ENCODE peak calls at places on chromosomes 3 and 15, in six cellular contexts. H is HAP-1, U is GM23248, C is DND-41, A is A549, F is mammary epithelial cell. E is an unnamed sample.

GRCh38 chr15:100714749-100715342 is 112.5 kb downstream of the ASB7 start:
- DNase-seq in H (no peak), U (no peak), C (no peak), A (no peak), F (no peak), E (no peak)

GRCh38 chr15:94294556-94294955 is 63.2 kb downstream of the MCTP2 start:
- DNase-seq in H (no peak), U (no peak), C (no peak), A (no peak), F (no peak), E (no peak)

GRCh38 chr15:63067976-63068743 is 25.6 kb downstream of the TPM1 start:
- DNase-seq in H (no peak), U (no peak), C (no peak), A (peak), F (no peak), E (no peak)

GRCh38 chr15:45180201-45180600 is 7.6 kb downstream of the SHF start:
- DNase-seq in H (no peak), U (no peak), C (no peak), A (no peak), F (peak), E (no peak)

GRCh38 chr15:66679657-66680108 is 22.4 kb upstream of the SMAD6 start:
- DNase-seq in H (no peak), U (no peak), C (no peak), A (no peak), F (no peak), E (no peak)

GRCh38 chr3:57288403-57288802 is 4.1 kb downstream of the ASB14 start:
- DNase-seq in H (peak), U (no peak), C (no peak), A (no peak), F (no peak), E (no peak)

GRCh38 chr3:29438580-29438979 is 157.7 kb downstream of the RBMS3 start:
- DNase-seq in H (no peak), U (no peak), C (no peak), A (no peak), F (no peak), E (no peak)

GRCh38 chr3:197124713-197125112 is 95.1 kb upstream of the MELTF start:
- DNase-seq in H (no peak), U (no peak), C (no peak), A (no peak), F (no peak), E (no peak)

DNA sequence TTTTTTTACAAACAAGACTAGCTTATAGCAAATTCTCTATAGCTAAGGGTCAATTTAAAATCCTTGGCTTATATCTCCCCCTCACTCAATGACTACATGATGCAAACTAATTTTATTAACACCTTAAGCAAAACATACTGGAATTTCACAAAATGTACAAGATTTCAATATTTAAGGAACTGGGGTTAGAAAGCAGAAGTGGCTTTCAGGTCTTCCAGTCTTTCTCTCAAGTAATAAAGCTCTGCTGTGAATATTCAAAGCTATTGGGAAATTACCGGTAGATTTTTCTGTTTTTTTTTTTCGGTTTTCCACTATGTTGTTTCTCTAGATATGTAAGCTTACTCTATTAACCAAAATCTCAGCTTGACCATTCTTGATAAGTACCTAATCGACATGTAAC is 3.9 kb downstream of the EPM2AIP1 start:
- DNase-seq in H (no peak), U (no peak), C (no peak), A (no peak), F (no peak), E (no peak)
- H3K4me3 ChIP-seq in H (peak), U (peak), C (no peak), A (no peak), F (no peak), E (no peak)

DNA sequence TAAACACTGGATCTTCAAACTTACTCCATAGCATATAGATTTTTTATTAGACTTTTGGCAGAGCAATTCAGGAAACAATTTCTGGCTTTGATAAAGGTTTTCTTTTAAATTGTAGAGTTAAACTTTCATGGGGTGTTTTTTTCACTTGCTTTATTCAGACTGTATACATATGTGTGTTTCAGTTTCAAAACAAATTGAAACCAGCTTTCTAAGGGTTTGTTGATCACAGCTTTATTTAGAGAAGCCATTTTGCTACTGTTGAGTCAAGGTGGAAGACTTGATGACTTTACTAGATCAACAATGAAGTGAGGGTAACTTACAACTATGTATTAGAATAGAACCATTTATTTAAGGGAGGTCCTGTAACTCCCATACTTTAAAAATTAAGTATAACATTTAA is 6.2 kb downstream of the UBE2E1 start:
- DNase-seq in H (no peak), U (no peak), C (no peak), A (no peak), F (no peak), E (no peak)
- H3K4me3 ChIP-seq in H (no peak), U (no peak), C (no peak), A (peak), F (no peak), E (no peak)

GRCh38 chr3:137958635-137959034 is 51.3 kb upstream of the CLDN18 start:
- DNase-seq in H (peak), U (no peak), C (no peak), A (no peak), F (no peak), E (no peak)

GRCh38 chr3:137962251-137962650 is 47.7 kb upstream of the CLDN18 start:
- DNase-seq in H (no peak), U (no peak), C (no peak), A (no peak), F (no peak), E (no peak)
- H3K4me3 ChIP-seq in H (no peak), U (no peak), C (no peak), A (no peak), F (no peak), E (no peak)

DNA sequence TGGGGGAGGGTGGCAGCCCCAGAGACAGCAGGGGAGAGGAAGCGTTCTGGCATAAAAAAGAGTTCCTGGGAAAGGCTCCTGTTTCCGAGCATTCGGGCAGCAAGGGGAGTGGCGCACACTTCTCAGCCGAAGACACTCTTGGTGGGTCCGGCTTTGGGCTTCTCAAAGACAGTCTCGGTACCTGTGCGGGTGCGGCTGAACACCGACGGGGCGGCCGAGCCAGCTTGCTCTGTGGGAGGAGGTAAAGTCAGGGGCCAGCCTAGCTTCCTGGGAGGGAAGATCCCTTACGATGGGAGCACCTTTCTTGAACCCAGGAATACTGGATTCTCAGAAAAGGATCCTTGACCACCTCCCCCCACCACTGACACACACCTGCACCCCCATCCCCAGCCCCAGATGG is 1.6 kb downstream of the MUSTN1 start:
- DNase-seq in H (no peak), U (no peak), C (no peak), A (no peak), F (no peak), E (no peak)
- H3K4me3 ChIP-seq in H (no peak), U (no peak), C (no peak), A (no peak), F (no peak), E (no peak)

DNA sequence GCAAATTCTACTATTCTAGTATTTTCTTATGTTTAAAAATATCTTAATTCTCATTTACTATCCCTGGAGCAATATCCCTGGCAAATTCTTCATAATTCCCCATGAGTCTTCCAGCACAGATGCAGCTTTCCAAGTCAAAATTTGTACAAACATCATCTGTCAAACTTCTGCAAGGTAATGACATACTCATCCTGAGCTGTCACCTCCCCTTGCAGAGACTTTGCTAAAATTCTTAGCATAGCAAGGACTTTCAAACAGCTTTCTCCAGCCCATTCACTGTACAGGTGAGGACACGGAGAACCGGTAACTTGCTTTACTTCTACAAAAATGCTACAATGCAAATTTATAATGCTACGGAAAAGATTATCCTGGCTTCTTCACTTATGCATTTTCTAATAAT is 28.7 kb upstream of the VGLL4 start:
- DNase-seq in H (no peak), U (no peak), C (no peak), A (no peak), F (no peak), E (no peak)
- H3K4me3 ChIP-seq in H (no peak), U (peak), C (no peak), A (no peak), F (no peak), E (no peak)

E was measured in Jurkat, Clone E6-1.